ENCODE peak calls at places on chromosomes 11 and 22, in six cellular contexts. One of them, this sample, is unnamed.
A peak's percentile ranks its signal among the peaks of the same experiment; 100 is the strongest.

GRCh38 chr11:121552160-121552559 is 99.4 kb upstream of the SORL1-AS1 start:
- DNase-seq in type B pancreatic cell: no peak
- DNase-seq in activated CD4-positive, alpha-beta T cell treated with anti-CD3 and anti-CD28 coated beads for 4 hours: no peak
- DNase-seq in CD4-positive, alpha-beta T cell: no peak
- DNase-seq in DMS153: no peak
- DNase-seq in AML-193: no peak
- DNase-seq in this sample: no peak

GRCh38 chr22:25919452-25919851 is 177.5 kb downstream of the MYO18B start:
- DNase-seq in type B pancreatic cell: no peak
- DNase-seq in activated CD4-positive, alpha-beta T cell treated with anti-CD3 and anti-CD28 coated beads for 4 hours: no peak
- DNase-seq in CD4-positive, alpha-beta T cell: no peak
- DNase-seq in DMS153: peak; percentile 96
- DNase-seq in AML-193: no peak
- DNase-seq in this sample: no peak

GRCh38 chr11:66745356-66746235 is 16.6 kb upstream of the SPTBN2 start:
- DNase-seq in type B pancreatic cell: no peak
- DNase-seq in activated CD4-positive, alpha-beta T cell treated with anti-CD3 and anti-CD28 coated beads for 4 hours: peak; percentile 44
- DNase-seq in CD4-positive, alpha-beta T cell: peak; percentile 26
- DNase-seq in DMS153: no peak
- DNase-seq in AML-193: no peak
- DNase-seq in this sample: no peak

GRCh38 chr11:65591939-65592814 is 3.4 kb downstream of the KCNK7 start:
- DNase-seq in type B pancreatic cell: no peak
- DNase-seq in activated CD4-positive, alpha-beta T cell treated with anti-CD3 and anti-CD28 coated beads for 4 hours: no peak
- DNase-seq in CD4-positive, alpha-beta T cell: no peak
- DNase-seq in DMS153: no peak
- DNase-seq in AML-193: no peak
- DNase-seq in this sample: no peak

GRCh38 chr22:36332623-36333331 is 55.0 kb downstream of the MYH9 start:
- DNase-seq in type B pancreatic cell: no peak
- DNase-seq in activated CD4-positive, alpha-beta T cell treated with anti-CD3 and anti-CD28 coated beads for 4 hours: peak; percentile 64
- DNase-seq in CD4-positive, alpha-beta T cell: peak; percentile 47
- DNase-seq in DMS153: no peak
- DNase-seq in AML-193: no peak
- DNase-seq in this sample: no peak

GRCh38 chr11:122852071-122852831 is 14.0 kb downstream of the CRTAM start:
- DNase-seq in type B pancreatic cell: no peak
- DNase-seq in activated CD4-positive, alpha-beta T cell treated with anti-CD3 and anti-CD28 coated beads for 4 hours: peak; percentile 35
- DNase-seq in CD4-positive, alpha-beta T cell: peak; percentile 23
- DNase-seq in DMS153: no peak
- DNase-seq in AML-193: no peak
- DNase-seq in this sample: no peak

GRCh38 chr22:46105494-46106278 is 44.6 kb upstream of the PPARA start:
- DNase-seq in type B pancreatic cell: no peak
- DNase-seq in activated CD4-positive, alpha-beta T cell treated with anti-CD3 and anti-CD28 coated beads for 4 hours: no peak
- DNase-seq in CD4-positive, alpha-beta T cell: no peak
- DNase-seq in DMS153: no peak
- DNase-seq in AML-193: no peak
- DNase-seq in this sample: no peak

GRCh38 chr22:42313204-42313603 is 42.8 kb upstream of the TCF20 start:
- DNase-seq in type B pancreatic cell: no peak
- DNase-seq in activated CD4-positive, alpha-beta T cell treated with anti-CD3 and anti-CD28 coated beads for 4 hours: no peak
- DNase-seq in CD4-positive, alpha-beta T cell: no peak
- DNase-seq in DMS153: peak; percentile 35
- DNase-seq in AML-193: no peak
- DNase-seq in this sample: no peak

GRCh38 chr11:28924007-28924406 is 815.8 kb downstream of the METTL15 start:
- DNase-seq in type B pancreatic cell: no peak
- DNase-seq in activated CD4-positive, alpha-beta T cell treated with anti-CD3 and anti-CD28 coated beads for 4 hours: no peak
- DNase-seq in CD4-positive, alpha-beta T cell: no peak
- DNase-seq in DMS153: no peak
- DNase-seq in AML-193: no peak
- DNase-seq in this sample: no peak

GRCh38 chr11:86245369-86246292 is 1.1 kb downstream of the EED start:
- DNase-seq in type B pancreatic cell: no peak
- DNase-seq in activated CD4-positive, alpha-beta T cell treated with anti-CD3 and anti-CD28 coated beads for 4 hours: peak; percentile 12
- DNase-seq in CD4-positive, alpha-beta T cell: no peak
- DNase-seq in DMS153: no peak
- DNase-seq in AML-193: peak; percentile 3
- DNase-seq in this sample: no peak

GRCh38 chr11:45871638-45872037 is 13.8 kb upstream of the MAPK8IP1 start:
- DNase-seq in type B pancreatic cell: no peak
- DNase-seq in activated CD4-positive, alpha-beta T cell treated with anti-CD3 and anti-CD28 coated beads for 4 hours: no peak
- DNase-seq in CD4-positive, alpha-beta T cell: no peak
- DNase-seq in DMS153: no peak
- DNase-seq in AML-193: no peak
- DNase-seq in this sample: no peak